ENCODE peak calls at places on chromosome 18, in five cellular contexts. C, E, O, Y and X are unnamed samples.

GRCh38 chr18:55339990-55340389 is 248.0 kb downstream of the TCF4 start:
- DNase-seq in Y (no peak), O (no peak), C (no peak), E (no peak), X (no peak)

GRCh38 chr18:58900015-58900649 is 35.5 kb downstream of the ZNF532 start:
- DNase-seq in O (no peak), C (no peak), E (no peak), Y (no peak), X (no peak)

GRCh38 chr18:58225101-58225500 is 181.1 kb downstream of the NEDD4L start:
- DNase-seq in O (no peak), C (no peak), E (peak; percentile 61), Y (no peak), X (no peak)

GRCh38 chr18:27856839-27857238 is 320.1 kb downstream of the CDH2 start:
- DNase-seq in Y (no peak), O (no peak), E (no peak), C (no peak), X (no peak)

GRCh38 chr18:73645175-73645715 is 502.4 kb downstream of the FBXO15 start:
- DNase-seq in E (no peak), C (peak; percentile 33), Y (no peak), O (no peak), X (no peak)

GRCh38 chr18:46939337-46939963 is 22.0 kb downstream of the KATNAL2 start:
- DNase-seq in O (peak; percentile 24), C (peak; percentile 59), E (no peak), Y (no peak), X (no peak)

GRCh38 chr18:36372902-36373301 is 75.4 kb downstream of the FHOD3 start:
- DNase-seq in C (peak; percentile 91), E (peak; percentile 74), Y (no peak), O (no peak), X (no peak)

GRCh38 chr18:30944773-30945172 is 97.8 kb downstream of the DSC3 start:
- DNase-seq in E (no peak), C (no peak), Y (no peak), O (no peak), X (no peak)

GRCh38 chr18:45136381-45137088 is 455.8 kb downstream of the SETBP1 start:
- DNase-seq in Y (no peak), E (peak; percentile 18), O (no peak), C (no peak), X (no peak)

GRCh38 chr18:48820483-48821250 is 130.1 kb downstream of the SMAD7 start:
- DNase-seq in E (peak; percentile 93), O (no peak), Y (peak; percentile 45), C (no peak), X (no peak)

GRCh38 chr18:39675358-39675757 is 2109.8 kb upstream of the CELF4 start:
- DNase-seq in O (no peak), C (peak; percentile 82), Y (no peak), E (no peak), X (no peak)

GRCh38 chr18:21741511-21742322 is 1.1 kb downstream of the MIB1 start:
- DNase-seq in O (peak; percentile 4), Y (peak; percentile 82), C (peak; percentile 17), E (peak; percentile 45), X (peak; percentile 44)

GRCh38 chr18:13126966-13127598 is 91.5 kb upstream of the LDLRAD4 start:
- DNase-seq in C (no peak), O (no peak), Y (no peak), E (no peak), X (no peak)

GRCh38 chr18:136433-136832 is 21.9 kb upstream of the USP14 start:
- DNase-seq in E (peak; percentile 28), O (peak; percentile 27), Y (no peak), C (no peak), X (no peak)

GRCh38 chr18:47109049-47109448 is 41.3 kb downstream of the HDHD2 start:
- DNase-seq in C (no peak), O (no peak), E (no peak), Y (no peak), X (no peak)

GRCh38 chr18:2913398-2914005 is 66.7 kb downstream of the EMILIN2 start:
- DNase-seq in O (no peak), Y (peak; percentile 74), C (no peak), E (no peak), X (no peak)

GRCh38 chr18:47858607-47859006 is 71.9 kb downstream of the SMAD2 start:
- DNase-seq in C (no peak), O (no peak), E (no peak), Y (no peak), X (no peak)

GRCh38 chr18:47997338-47997780 is 66.9 kb upstream of the SMAD2 start:
- DNase-seq in Y (no peak), C (peak; percentile 9), E (peak; percentile 17), O (peak; percentile 62), X (no peak)

GRCh38 chr18:28802546-28802945 is 625.6 kb upstream of the CDH2 start:
- DNase-seq in C (peak; percentile 78), O (no peak), Y (no peak), E (no peak), X (no peak)

GRCh38 chr18:50151876-50152275 is 43.1 kb downstream of the MYO5B start:
- DNase-seq in E (no peak), C (peak; percentile 56), Y (no peak), O (no peak), X (no peak)

GRCh38 chr18:12911025-12911927 is 27.2 kb upstream of the PTPN2 start:
- DNase-seq in E (peak; percentile 16), C (peak; percentile 3), O (no peak), Y (peak; percentile 82), X (no peak)

GRCh38 chr18:35324926-35325655 is 19.1 kb downstream of the ZNF24 start:
- DNase-seq in E (no peak), C (peak; percentile 23), Y (no peak), O (no peak), X (no peak)

GRCh38 chr18:33116376-33116775 is 324.1 kb downstream of the CCDC178 start:
- DNase-seq in O (peak; percentile 3), Y (peak; percentile 67), E (no peak), C (peak; percentile 18), X (no peak)

GRCh38 chr18:46311491-46311890 is 207.3 kb downstream of the HAUS1 start:
- DNase-seq in E (no peak), Y (no peak), O (no peak), C (no peak), X (no peak)

GRCh38 chr18:33201509-33201926 is 239.0 kb downstream of the CCDC178 start:
- DNase-seq in C (peak; percentile 53), E (peak; percentile 2), Y (no peak), O (peak; percentile 6), X (peak; percentile 56)

GRCh38 chr18:11906926-11907874 is 917 bp downstream of the MPPE1 start:
- DNase-seq in O (no peak), C (peak; percentile 18), Y (no peak), E (no peak), X (no peak)

GRCh38 chr18:44673256-44673950 is 7.3 kb upstream of the SETBP1 start:
- DNase-seq in C (no peak), E (no peak), Y (no peak), O (no peak), X (no peak)

GRCh38 chr18:75161629-75162028 is 47.3 kb downstream of the PTGR3 start:
- DNase-seq in E (no peak), O (peak; percentile 61), Y (no peak), C (no peak), X (no peak)
- TF ChIP-seq CTCF in E (no peak), O (no peak), Y (no peak), C (no peak), X (no peak)

GRCh38 chr18:8609711-8610441 is 639 bp downstream of the RAB12 start:
- DNase-seq in O (no peak), Y (peak; percentile 78), C (no peak), E (peak; percentile 48), X (peak; percentile 22)

GRCh38 chr18:8611916-8612576 is 2.8 kb downstream of the RAB12 start:
- DNase-seq in E (no peak), Y (no peak), O (no peak), C (no peak), X (no peak)

GRCh38 chr18:8607776-8608682 is 1.2 kb upstream of the RAB12 start:
- DNase-seq in C (no peak), E (peak; percentile 77), O (no peak), Y (no peak), X (no peak)

GRCh38 chr18:8610442-8610801 is 1.2 kb downstream of the RAB12 start:
- DNase-seq in O (no peak), E (peak; percentile 52), C (no peak), Y (no peak), X (no peak)

DNA sequence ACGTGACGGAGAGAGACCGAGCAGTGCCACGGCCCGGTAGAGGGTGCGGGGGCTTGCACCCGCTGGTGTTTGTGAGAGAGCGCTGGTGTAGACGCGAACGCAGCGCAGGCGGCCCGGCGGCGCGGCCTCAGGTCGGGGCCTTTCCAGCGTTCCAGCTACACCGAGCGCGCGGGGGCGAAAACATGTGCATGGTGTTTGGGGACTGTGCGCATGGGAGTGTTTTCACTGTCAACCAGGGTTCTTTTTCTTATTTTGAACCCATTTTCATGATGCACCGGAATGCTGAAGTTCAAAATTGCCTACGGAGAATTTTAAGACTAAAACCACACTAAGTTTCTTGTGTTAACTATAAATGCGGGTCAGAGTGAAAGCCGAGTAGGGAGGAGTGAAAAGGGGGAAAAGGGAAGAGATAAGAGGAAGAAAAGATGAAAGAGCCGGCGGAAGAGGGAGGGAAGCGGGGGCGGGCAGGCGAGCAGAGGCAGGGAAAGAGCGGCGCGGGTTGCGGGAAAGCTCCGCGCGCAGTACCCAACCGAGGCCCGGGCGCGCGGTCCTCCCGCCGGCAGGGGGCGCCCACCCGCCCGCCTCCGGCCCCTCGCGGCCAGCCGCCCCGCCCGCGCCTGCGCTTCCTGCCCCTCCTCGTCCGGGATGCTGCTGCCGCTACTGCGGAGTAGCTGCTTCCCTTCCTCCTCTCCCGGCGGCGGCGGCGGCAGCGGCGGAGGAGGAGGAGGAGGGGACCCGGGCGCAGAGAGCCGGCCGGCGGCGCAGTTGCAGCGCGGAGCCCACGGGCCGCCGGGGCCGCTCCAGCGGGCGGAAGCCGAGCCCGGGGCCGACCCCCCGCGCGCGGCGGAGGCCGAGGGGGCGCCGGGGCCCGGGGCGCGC is at the start of gene RAB12:
- DNase-seq in Y (peak; percentile 96), C (peak; percentile 89), O (peak; percentile 81), E (peak; percentile 93), X (peak; percentile 94)
- TF ChIP-seq CTCF in Y (peak; percentile 59), C (no peak), O (peak; percentile 74), E (peak; percentile 58), X (peak; percentile 70)

DNA sequence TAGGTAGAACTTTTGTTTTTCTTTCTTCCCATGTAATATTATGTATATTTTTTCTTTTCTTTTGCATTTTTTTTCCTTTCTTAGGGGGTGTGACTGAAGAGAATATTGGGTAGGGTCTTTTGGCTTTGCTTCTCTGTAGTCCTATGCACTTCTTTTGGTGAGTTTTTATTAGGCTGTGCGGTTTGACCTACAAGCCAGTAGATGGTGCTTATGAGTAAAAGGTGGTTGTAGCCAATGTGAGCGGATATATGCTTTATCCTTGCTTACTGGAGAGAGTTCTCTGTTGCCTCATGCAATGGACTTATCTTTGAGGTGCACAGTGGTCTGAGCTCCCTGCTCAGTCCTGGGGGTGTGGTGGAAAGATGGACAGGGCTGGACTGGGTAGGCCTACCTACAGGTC is 52.7 kb downstream of the DSEL start:
- DNase-seq in O (peak; percentile 3), C (no peak), E (peak; percentile 6), Y (no peak), X (no peak)
- TF ChIP-seq CTCF in O (no peak), C (peak; percentile 11), E (peak; percentile 5), Y (no peak), X (no peak)

GRCh38 chr18:7221424-7222155 is 9.3 kb upstream of the LRRC30 start:
- DNase-seq in C (peak; percentile 86), O (peak; percentile 79), Y (no peak), E (peak; percentile 47), X (peak; percentile 67)
- TF ChIP-seq CTCF in C (peak; percentile 97), O (peak; percentile 74), Y (peak; percentile 56), E (peak; percentile 53), X (peak; percentile 61)